ENCODE peak calls at places on chromosomes 3 and 15, in ten cellular contexts. A, Y, X, T, P, Q, Z, U, B and N are unnamed samples. For H3K9me3 and H3K27me3, the result is how much of the 10 kb centered on the place peaks cover.

GRCh38 chr3:99111235-99111634 is 209.7 kb upstream of the DCBLD2 start:
- DNase-seq in A (no peak), Y (no peak), X (peak), T (no peak), P (no peak), Q (no peak), Z (no peak), U (no peak), B (peak), N (no peak)

GRCh38 chr3:24657870-24658535 is 163.4 kb upstream of the THRB start:
- DNase-seq in A (no peak), Y (no peak), X (no peak), T (no peak), P (no peak), Q (no peak), Z (no peak), U (no peak), B (peak), N (no peak)

GRCh38 chr15:88029696-88030095 is 226.8 kb downstream of the NTRK3 start:
- DNase-seq in A (no peak), Y (no peak), X (peak), T (no peak), P (no peak), Q (no peak), Z (no peak), U (no peak), B (no peak), N (no peak)

GRCh38 chr3:10447527-10448260 is 57.7 kb downstream of the ATP2B2 start:
- DNase-seq in A (no peak), Y (no peak), X (no peak), T (no peak), P (no peak), Q (no peak), Z (no peak), U (no peak), B (no peak), N (no peak)

GRCh38 chr15:89114974-89115373 is 26.7 kb downstream of the ABHD2 start:
- DNase-seq in A (peak), Y (no peak), X (peak), T (no peak), P (no peak), Q (peak), Z (peak), U (no peak), B (peak), N (peak)

GRCh38 chr3:12986521-12986920 is 86.7 kb downstream of the IQSEC1 start:
- DNase-seq in A (no peak), Y (no peak), X (no peak), T (no peak), P (peak), Q (no peak), Z (no peak), U (no peak), B (no peak), N (no peak)

GRCh38 chr3:172181936-172182708 is 142.7 kb downstream of the FNDC3B start:
- DNase-seq in A (no peak), Y (no peak), X (peak), T (no peak), P (no peak), Q (no peak), Z (peak), U (no peak), B (peak), N (no peak)

GRCh38 chr15:36251450-36251849 is 328.0 kb upstream of the CDIN1 start:
- DNase-seq in A (no peak), Y (no peak), X (no peak), T (no peak), P (no peak), Q (no peak), Z (no peak), U (no peak), B (peak), N (no peak)

GRCh38 chr3:10204921-10205320 is 40.2 kb downstream of the IRAK2 start:
- DNase-seq in A (no peak), Y (no peak), X (peak), T (no peak), P (no peak), Q (no peak), Z (no peak), U (no peak), B (no peak), N (no peak)

GRCh38 chr15:92158426-92158825 is 235.3 kb upstream of the ST8SIA2 start:
- DNase-seq in A (peak), Y (no peak), X (peak), T (peak), P (no peak), Q (no peak), Z (no peak), U (no peak), B (peak), N (no peak)

GRCh38 chr15:69854521-69855171 is 243.1 kb downstream of the TLE3 start:
- DNase-seq in A (no peak), Y (no peak), X (peak), T (no peak), P (no peak), Q (no peak), Z (peak), U (no peak), B (peak), N (no peak)

GRCh38 chr3:156760333-156760732 is 65.8 kb upstream of the LEKR1 start:
- DNase-seq in A (no peak), Y (no peak), X (no peak), T (no peak), P (no peak), Q (no peak), Z (peak), U (no peak), B (no peak), N (no peak)
- H3K9me3 ChIP-seq in A (under half), Y (under half), X (under half), T (under half), P (under half), Q (under half), Z (under half), U (under half), B (under half), N (under half)

GRCh38 chr15:91099616-91100560 is at the start of gene SV2B:
- DNase-seq in A (peak), Y (peak), X (peak), T (no peak), P (no peak), Q (no peak), Z (peak), U (no peak), B (peak), N (peak)

GRCh38 chr15:91100561-91101355 is 701 bp downstream of the SV2B start:
- DNase-seq in A (no peak), Y (no peak), X (peak), T (no peak), P (no peak), Q (no peak), Z (no peak), U (no peak), B (no peak), N (no peak)

GRCh38 chr15:91101356-91101920 is 1.4 kb downstream of the SV2B start:
- DNase-seq in A (no peak), Y (no peak), X (no peak), T (no peak), P (no peak), Q (no peak), Z (no peak), U (no peak), B (no peak), N (no peak)

GRCh38 chr15:91102546-91103330 is 2.7 kb downstream of the SV2B start:
- DNase-seq in A (no peak), Y (no peak), X (no peak), T (no peak), P (no peak), Q (no peak), Z (no peak), U (no peak), B (no peak), N (no peak)

DNA sequence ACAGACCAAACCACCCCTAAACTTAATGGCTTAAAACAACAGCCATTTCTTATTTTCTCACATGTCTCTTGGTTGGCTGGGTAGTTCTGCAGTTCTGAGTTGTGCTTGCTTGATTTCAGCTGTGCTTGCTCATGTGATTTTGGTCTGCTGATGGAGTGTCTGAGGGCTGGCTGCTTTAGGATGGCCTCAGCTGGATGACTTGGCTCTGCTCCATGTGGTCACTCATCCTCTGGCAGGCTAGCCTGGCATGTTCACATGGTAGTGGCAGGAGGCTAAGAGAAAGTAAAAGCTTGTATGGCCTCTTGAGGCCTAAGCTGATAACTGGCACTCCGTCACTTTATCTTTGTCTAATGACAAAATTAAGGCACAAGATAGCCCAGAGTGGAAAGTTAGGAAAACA is 4.1 kb downstream of the SV2B start:
- DNase-seq in A (no peak), Y (no peak), X (no peak), T (no peak), P (no peak), Q (no peak), Z (no peak), U (no peak), B (no peak), N (no peak)
- TF ChIP-seq CTCF in A (no peak), Y (no peak), X (no peak), T (no peak), P (no peak), Q (no peak), Z (no peak), U (no peak), B (no peak), N (no peak)

GRCh38 chr3:54641226-54642014 is 286.4 kb downstream of the LRTM1 start:
- DNase-seq in A (no peak), Y (no peak), X (no peak), T (no peak), P (no peak), Q (no peak), Z (no peak), U (no peak), B (no peak), N (no peak)
- H3K27me3 ChIP-seq in A (under half), Y (under half), X (under half), T (under half), P (under half), Q (under half), Z (under half), U (under half), B (under half), N (under half)

GRCh38 chr3:34832865-34833508 is 806.3 kb upstream of the ARPP21 start:
- DNase-seq in A (no peak), Y (no peak), X (no peak), T (no peak), P (no peak), Q (no peak), Z (no peak), U (no peak), B (no peak), N (no peak)
- H3K9me3 ChIP-seq in A (under half), Y (under half), X (under half), T (under half), P (under half), Q (under half), Z (under half), U (under half), B (under half), N (under half)